ENCODE peak calls at places on chromosomes 1 and 21, in seven cellular contexts. One of them, this sample, is unnamed.

GRCh38 chr1:38050397-38051141 is 4.0 kb upstream of the POU3F1 start:
- DNase-seq in H1: no peak
- DNase-seq in mesenchymal stem cell: no peak
- DNase-seq in IMR-90: peak
- DNase-seq in H9: no peak
- DNase-seq in mesendoderm: no peak
- DNase-seq in trophoblast cell: no peak
- DNase-seq in this sample: no peak

GRCh38 chr1:193538004-193538355 is 351.6 kb upstream of the B3GALT2 start:
- DNase-seq in H1: no peak
- DNase-seq in mesenchymal stem cell: no peak
- DNase-seq in IMR-90: no peak
- DNase-seq in H9: no peak
- DNase-seq in mesendoderm: no peak
- DNase-seq in trophoblast cell: no peak
- DNase-seq in this sample: no peak

GRCh38 chr21:38645282-38645681 is 147.0 kb upstream of the ERG start:
- DNase-seq in H1: no peak
- DNase-seq in mesenchymal stem cell: peak
- DNase-seq in IMR-90: peak
- DNase-seq in H9: no peak
- DNase-seq in mesendoderm: no peak
- DNase-seq in trophoblast cell: no peak
- DNase-seq in this sample: no peak

GRCh38 chr21:44376606-44377005 is 23.2 kb downstream of the TRPM2 start:
- DNase-seq in H1: no peak
- DNase-seq in mesenchymal stem cell: no peak
- DNase-seq in IMR-90: no peak
- DNase-seq in H9: no peak
- DNase-seq in mesendoderm: no peak
- DNase-seq in trophoblast cell: no peak
- DNase-seq in this sample: no peak

GRCh38 chr1:10632691-10633090 is 157.9 kb downstream of the PEX14 start:
- DNase-seq in H1: no peak
- DNase-seq in mesenchymal stem cell: no peak
- DNase-seq in IMR-90: no peak
- DNase-seq in H9: no peak
- DNase-seq in mesendoderm: no peak
- DNase-seq in trophoblast cell: no peak
- DNase-seq in this sample: no peak

GRCh38 chr1:236160540-236161127 is 18.3 kb downstream of the GPR137B start:
- DNase-seq in H1: no peak
- DNase-seq in mesenchymal stem cell: no peak
- DNase-seq in IMR-90: no peak
- DNase-seq in H9: no peak
- DNase-seq in mesendoderm: no peak
- DNase-seq in trophoblast cell: no peak
- DNase-seq in this sample: no peak

GRCh38 chr1:113980120-113980519 is 846 bp downstream of the OLFML3 start:
- DNase-seq in H1: no peak
- DNase-seq in mesenchymal stem cell: no peak
- DNase-seq in IMR-90: peak
- DNase-seq in H9: no peak
- DNase-seq in mesendoderm: no peak
- DNase-seq in trophoblast cell: no peak
- DNase-seq in this sample: no peak

GRCh38 chr1:20483833-20484525 is 2.0 kb downstream of the CAMK2N1 start:
- DNase-seq in H1: peak
- DNase-seq in mesenchymal stem cell: peak
- DNase-seq in IMR-90: peak
- DNase-seq in H9: peak
- DNase-seq in mesendoderm: peak
- DNase-seq in trophoblast cell: no peak
- DNase-seq in this sample: peak

GRCh38 chr1:245500546-245500945 is 345.8 kb downstream of the KIF26B start:
- DNase-seq in H1: no peak
- DNase-seq in mesenchymal stem cell: peak
- DNase-seq in IMR-90: peak
- DNase-seq in H9: no peak
- DNase-seq in mesendoderm: peak
- DNase-seq in trophoblast cell: no peak
- DNase-seq in this sample: no peak

GRCh38 chr21:33078907-33079582 is 9.1 kb downstream of the OLIG1 start:
- DNase-seq in H1: no peak
- DNase-seq in mesenchymal stem cell: peak
- DNase-seq in IMR-90: peak
- DNase-seq in H9: no peak
- DNase-seq in mesendoderm: peak
- DNase-seq in trophoblast cell: peak
- DNase-seq in this sample: no peak

GRCh38 chr1:174726167-174726879 is 273.4 kb upstream of the CACYBP start:
- DNase-seq in H1: no peak
- DNase-seq in mesenchymal stem cell: peak
- DNase-seq in IMR-90: peak
- DNase-seq in H9: no peak
- DNase-seq in mesendoderm: peak
- DNase-seq in trophoblast cell: no peak
- DNase-seq in this sample: no peak

GRCh38 chr21:46100426-46100825 is 2.5 kb downstream of the COL6A2 start:
- DNase-seq in H1: no peak
- DNase-seq in mesenchymal stem cell: peak
- DNase-seq in IMR-90: peak
- DNase-seq in H9: no peak
- DNase-seq in mesendoderm: no peak
- DNase-seq in trophoblast cell: no peak
- DNase-seq in this sample: no peak

DNA sequence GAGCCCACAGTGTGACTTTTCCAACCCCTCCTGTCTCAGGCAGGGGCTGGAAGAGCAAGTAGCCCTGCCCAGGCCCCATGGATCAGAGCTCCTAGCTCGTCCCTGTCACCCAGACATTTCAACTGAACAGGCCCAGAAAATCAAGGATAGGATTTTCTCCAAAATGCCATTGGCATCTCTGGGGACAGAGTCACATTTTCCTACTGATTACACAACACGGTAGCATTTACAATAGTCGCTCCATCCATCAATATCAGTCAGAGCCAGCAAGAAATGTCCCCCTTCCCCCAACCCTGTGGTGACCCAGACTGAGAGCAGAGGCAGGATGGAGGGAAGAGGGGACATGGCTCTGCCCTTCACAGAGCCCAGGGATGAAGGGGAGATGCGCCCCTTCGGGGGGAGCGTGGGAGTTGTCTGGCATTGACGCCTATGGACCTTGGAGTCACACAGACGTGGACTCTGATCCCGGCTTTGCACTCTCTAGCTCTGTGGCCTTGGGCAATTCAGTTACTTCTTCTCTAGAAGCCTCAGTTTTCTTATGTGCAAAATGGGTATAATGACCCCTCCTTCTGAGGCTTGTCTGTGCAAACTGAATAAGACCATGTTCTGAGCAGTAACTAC is 275.6 kb downstream of the FOXD2 start:
- DNase-seq in H1: no peak
- DNase-seq in mesenchymal stem cell: no peak
- DNase-seq in IMR-90: no peak
- DNase-seq in H9: no peak
- DNase-seq in mesendoderm: no peak
- DNase-seq in trophoblast cell: no peak
- DNase-seq in this sample: no peak
- H2BK5ac ChIP-seq in H1: no peak
- H2BK5ac ChIP-seq in mesenchymal stem cell: no peak
- H2BK5ac ChIP-seq in IMR-90: no peak
- H2BK5ac ChIP-seq in H9: no peak
- H2BK5ac ChIP-seq in mesendoderm: no peak
- H2BK5ac ChIP-seq in trophoblast cell: no peak
- H2BK5ac ChIP-seq in this sample: no peak

DNA sequence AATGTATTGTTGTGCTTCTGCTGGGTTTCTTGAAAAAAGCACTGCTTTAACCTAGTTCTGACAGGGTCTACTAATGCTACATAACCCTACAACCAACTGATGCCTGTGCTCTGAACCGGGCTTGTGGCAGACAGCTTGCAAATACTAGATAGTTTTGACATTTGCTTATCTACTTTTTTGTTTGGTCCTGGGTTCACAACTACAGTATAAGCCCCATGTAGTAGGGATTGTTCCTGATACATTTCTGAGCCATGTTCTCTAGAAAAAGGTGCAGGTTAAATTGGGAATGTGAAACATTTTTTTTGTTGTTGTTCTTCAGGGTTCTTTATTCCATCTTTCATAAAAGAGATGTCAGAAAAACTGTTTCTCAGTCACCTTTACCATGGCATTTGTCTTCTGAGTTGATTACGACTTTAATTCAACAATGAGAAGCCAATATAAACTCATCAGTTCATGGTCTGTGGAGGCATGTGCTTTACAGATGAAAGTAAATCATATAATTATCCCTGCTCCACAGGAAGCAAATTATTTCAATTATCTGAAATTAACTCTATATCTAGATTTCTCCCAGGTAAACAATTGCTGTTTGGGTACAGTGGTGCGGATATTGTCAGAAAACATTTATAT is 22.0 kb downstream of the OLFM3 start:
- DNase-seq in H1: no peak
- DNase-seq in mesenchymal stem cell: no peak
- DNase-seq in IMR-90: no peak
- DNase-seq in H9: no peak
- DNase-seq in mesendoderm: no peak
- DNase-seq in trophoblast cell: no peak
- DNase-seq in this sample: no peak
- H3K4ac ChIP-seq in H1: no peak
- H3K4ac ChIP-seq in mesenchymal stem cell: no peak
- H3K4ac ChIP-seq in IMR-90: no peak
- H3K4ac ChIP-seq in H9: no peak
- H3K4ac ChIP-seq in mesendoderm: no peak
- H3K4ac ChIP-seq in trophoblast cell: no peak
- H3K4ac ChIP-seq in this sample: no peak

DNA sequence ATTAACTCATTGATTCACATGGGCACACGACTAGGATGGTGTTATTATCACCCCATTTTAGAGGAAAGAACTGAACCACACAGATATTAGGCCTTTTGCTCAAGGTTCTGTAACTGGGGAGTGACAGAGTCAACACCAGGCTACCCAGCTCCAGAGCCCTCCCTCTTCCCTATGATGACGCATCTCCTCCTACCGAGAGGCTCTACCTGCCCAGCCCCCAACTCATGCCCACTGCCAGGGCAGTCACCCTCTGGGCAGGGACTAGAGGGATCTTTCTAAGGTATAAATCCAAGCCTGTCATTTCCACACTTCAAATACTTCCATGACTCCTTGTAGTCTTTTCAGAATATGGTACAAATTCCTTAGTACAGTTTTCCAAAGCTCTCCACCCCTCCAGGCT is 171.3 kb downstream of the GRIK3 start:
- DNase-seq in H1: no peak
- DNase-seq in mesenchymal stem cell: no peak
- DNase-seq in IMR-90: no peak
- DNase-seq in H9: no peak
- DNase-seq in mesendoderm: no peak
- DNase-seq in trophoblast cell: no peak
- DNase-seq in this sample: no peak
- H2BK5ac ChIP-seq in H1: no peak
- H2BK5ac ChIP-seq in mesenchymal stem cell: no peak
- H2BK5ac ChIP-seq in IMR-90: no peak
- H2BK5ac ChIP-seq in H9: no peak
- H2BK5ac ChIP-seq in mesendoderm: no peak
- H2BK5ac ChIP-seq in trophoblast cell: no peak
- H2BK5ac ChIP-seq in this sample: no peak

GRCh38 chr1:156122086-156122485 is 7.6 kb downstream of the LMNA start:
- DNase-seq in H1: no peak
- DNase-seq in mesenchymal stem cell: peak
- DNase-seq in IMR-90: no peak
- DNase-seq in H9: no peak
- DNase-seq in mesendoderm: no peak
- DNase-seq in trophoblast cell: no peak
- DNase-seq in this sample: no peak

GRCh38 chr1:156121441-156121840 is 6.9 kb downstream of the LMNA start:
- DNase-seq in H1: no peak
- DNase-seq in mesenchymal stem cell: peak
- DNase-seq in IMR-90: no peak
- DNase-seq in H9: no peak
- DNase-seq in mesendoderm: no peak
- DNase-seq in trophoblast cell: no peak
- DNase-seq in this sample: no peak

GRCh38 chr1:156123356-156124196 is 9.1 kb downstream of the LMNA start:
- DNase-seq in H1: peak
- DNase-seq in mesenchymal stem cell: peak
- DNase-seq in IMR-90: peak
- DNase-seq in H9: peak
- DNase-seq in mesendoderm: peak
- DNase-seq in trophoblast cell: peak
- DNase-seq in this sample: peak

GRCh38 chr1:156124557-156125483 is 10.3 kb downstream of the LMNA start:
- DNase-seq in H1: no peak
- DNase-seq in mesenchymal stem cell: peak
- DNase-seq in IMR-90: no peak
- DNase-seq in H9: peak
- DNase-seq in mesendoderm: no peak
- DNase-seq in trophoblast cell: peak
- DNase-seq in this sample: no peak

GRCh38 chr1:156122519-156123355 is 8.2 kb downstream of the LMNA start:
- DNase-seq in H1: no peak
- DNase-seq in mesenchymal stem cell: peak
- DNase-seq in IMR-90: peak
- DNase-seq in H9: no peak
- DNase-seq in mesendoderm: peak
- DNase-seq in trophoblast cell: peak
- DNase-seq in this sample: no peak
- H3K4ac ChIP-seq in H1: no peak
- H3K4ac ChIP-seq in mesenchymal stem cell: peak
- H3K4ac ChIP-seq in IMR-90: peak
- H3K4ac ChIP-seq in H9: no peak
- H3K4ac ChIP-seq in mesendoderm: peak
- H3K4ac ChIP-seq in trophoblast cell: peak
- H3K4ac ChIP-seq in this sample: no peak

GRCh38 chr1:219415915-219416314 is 197.0 kb downstream of the ZC3H11B start:
- DNase-seq in H1: no peak
- DNase-seq in mesenchymal stem cell: no peak
- DNase-seq in IMR-90: no peak
- DNase-seq in H9: no peak
- DNase-seq in mesendoderm: no peak
- DNase-seq in trophoblast cell: no peak
- DNase-seq in this sample: no peak
- H2BK5ac ChIP-seq in H1: no peak
- H2BK5ac ChIP-seq in mesenchymal stem cell: no peak
- H2BK5ac ChIP-seq in IMR-90: no peak
- H2BK5ac ChIP-seq in H9: no peak
- H2BK5ac ChIP-seq in mesendoderm: no peak
- H2BK5ac ChIP-seq in trophoblast cell: no peak
- H2BK5ac ChIP-seq in this sample: no peak

DNA sequence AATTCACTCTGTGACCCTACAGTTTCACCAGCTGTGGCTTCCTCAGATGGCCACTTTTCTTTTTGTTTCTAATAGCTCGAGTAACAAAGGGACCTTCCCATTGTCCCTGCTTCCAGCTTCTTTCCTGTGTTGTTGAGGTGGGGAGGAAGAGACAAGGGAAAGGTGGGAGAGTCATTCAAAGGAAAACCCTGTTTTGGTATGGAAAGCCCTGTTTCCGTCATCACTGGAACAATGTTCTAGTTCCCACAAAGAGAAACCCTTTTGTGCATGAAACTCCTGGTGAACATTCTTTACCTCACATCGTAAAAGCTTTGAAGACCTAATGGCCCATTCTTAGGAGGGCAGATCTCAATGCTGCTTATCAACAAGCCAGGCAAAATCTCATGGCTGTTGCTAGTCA is 62.2 kb downstream of the ABCA4 start:
- DNase-seq in H1: no peak
- DNase-seq in mesenchymal stem cell: no peak
- DNase-seq in IMR-90: no peak
- DNase-seq in H9: no peak
- DNase-seq in mesendoderm: no peak
- DNase-seq in trophoblast cell: no peak
- DNase-seq in this sample: no peak
- H3K4ac ChIP-seq in H1: no peak
- H3K4ac ChIP-seq in mesenchymal stem cell: no peak
- H3K4ac ChIP-seq in IMR-90: no peak
- H3K4ac ChIP-seq in H9: no peak
- H3K4ac ChIP-seq in mesendoderm: no peak
- H3K4ac ChIP-seq in trophoblast cell: no peak
- H3K4ac ChIP-seq in this sample: no peak

This sample was measured in neuronal stem cell.